ENCODE peak calls at places on chromosomes 1 and 21, in seven cellular contexts. L is spleen, W is IMR-90, Y is uterus, E is ovary, U is esophagus squamous epithelium, H is heart left ventricle. F is an unnamed sample.
A peak's percentile ranks its signal among the peaks of the same experiment; 100 is the strongest.

GRCh38 chr1:213070399-213070798 is 19.4 kb downstream of the RPS6KC1 start:
- DNase-seq in H (no peak), E (no peak), U (no peak), L (no peak), W (peak; percentile 86), Y (no peak), F (no peak)

GRCh38 chr21:46294647-46295176 is 8.6 kb downstream of the YBEY start:
- DNase-seq in U (no peak), H (peak; percentile 33), L (no peak), W (peak; percentile 68), E (no peak), Y (no peak), F (no peak)

GRCh38 chr1:235923466-235924008 is 56.8 kb upstream of the LYST start:
- DNase-seq in Y (no peak), L (no peak), H (no peak), W (peak; percentile 79), U (no peak), E (no peak), F (no peak)

GRCh38 chr1:199453731-199454130 is 573.8 kb upstream of the NR5A2 start:
- DNase-seq in H (no peak), U (no peak), Y (no peak), L (no peak), W (peak; percentile 25), E (no peak), F (no peak)

GRCh38 chr1:151611288-151611790 is 511 bp upstream of the SNX27 start:
- DNase-seq in Y (no peak), W (peak; percentile 58), U (no peak), H (peak; percentile 8), L (no peak), E (no peak), F (peak; percentile 80)

GRCh38 chr1:93993731-93994130 is 84.5 kb upstream of the GCLM start:
- DNase-seq in L (no peak), U (no peak), E (no peak), Y (no peak), H (no peak), W (no peak), F (no peak)

GRCh38 chr1:218874313-218874712 is 299.4 kb upstream of the LYPLAL1 start:
- DNase-seq in L (no peak), U (no peak), E (no peak), W (peak; percentile 94), H (no peak), Y (no peak), F (no peak)

GRCh38 chr1:13498553-13498952 is 15.2 kb downstream of the LRRC38 start:
- DNase-seq in L (no peak), H (no peak), W (no peak), U (no peak), E (no peak), Y (no peak), F (no peak)

GRCh38 chr1:108063703-108064102 is 98.7 kb upstream of the VAV3 start:
- DNase-seq in E (no peak), Y (no peak), H (no peak), L (no peak), U (no peak), W (no peak), F (no peak)

GRCh38 chr1:5944069-5944847 is 48.0 kb downstream of the NPHP4 start:
- DNase-seq in E (no peak), H (no peak), W (no peak), U (no peak), Y (no peak), L (no peak), F (no peak)

GRCh38 chr1:59139396-59139795 is 157.5 kb upstream of the FGGY start:
- DNase-seq in W (no peak), U (no peak), E (no peak), H (peak; percentile 52), L (no peak), Y (no peak), F (no peak)

GRCh38 chr1:234495231-234495990 is 16.4 kb upstream of the TARBP1 start:
- DNase-seq in E (no peak), Y (no peak), U (no peak), H (no peak), L (no peak), W (peak; percentile 94), F (no peak)

GRCh38 chr1:55362558-55362957 is 147.4 kb upstream of the USP24 start:
- DNase-seq in W (peak; percentile 85), U (no peak), E (no peak), H (peak; percentile 21), Y (no peak), L (no peak), F (no peak)

GRCh38 chr1:203326830-203327683 is 21.7 kb downstream of the BTG2 start:
- DNase-seq in H (peak; percentile 96), Y (peak; percentile 92), U (peak; percentile 70), E (peak; percentile 95), L (peak; percentile 98), W (peak; percentile 79), F (peak; percentile 97)

GRCh38 chr1:23422313-23422877 is 2.2 kb downstream of the TCEA3 start:
- DNase-seq in E (peak; percentile 85), L (peak; percentile 86), W (peak; percentile 82), U (no peak), Y (peak; percentile 76), H (peak; percentile 82), F (peak; percentile 90)

GRCh38 chr1:22323846-22324504 is 127.7 kb upstream of the ZBTB40 start:
- DNase-seq in E (no peak), L (no peak), U (no peak), W (no peak), H (no peak), Y (no peak), F (peak; percentile 45)

GRCh38 chr1:224637936-224638335 is 21.8 kb downstream of the CNIH3 start:
- DNase-seq in U (no peak), Y (no peak), L (no peak), W (no peak), H (no peak), E (no peak), F (no peak)

GRCh38 chr1:226686440-226687436 is 52.3 kb downstream of the ITPKB start:
- DNase-seq in E (peak; percentile 5), W (no peak), L (no peak), U (no peak), H (no peak), Y (no peak), F (peak; percentile 60)

GRCh38 chr21:25934771-25935224 is 200.0 kb downstream of the GABPA start:
- DNase-seq in Y (peak; percentile 76), L (no peak), W (peak; percentile 99), U (no peak), H (peak; percentile 77), E (no peak), F (peak; percentile 92)

GRCh38 chr1:167499657-167500056 is 18.7 kb downstream of the CD247 start:
- DNase-seq in L (no peak), U (no peak), W (no peak), Y (no peak), E (no peak), H (no peak), F (no peak)

DNA sequence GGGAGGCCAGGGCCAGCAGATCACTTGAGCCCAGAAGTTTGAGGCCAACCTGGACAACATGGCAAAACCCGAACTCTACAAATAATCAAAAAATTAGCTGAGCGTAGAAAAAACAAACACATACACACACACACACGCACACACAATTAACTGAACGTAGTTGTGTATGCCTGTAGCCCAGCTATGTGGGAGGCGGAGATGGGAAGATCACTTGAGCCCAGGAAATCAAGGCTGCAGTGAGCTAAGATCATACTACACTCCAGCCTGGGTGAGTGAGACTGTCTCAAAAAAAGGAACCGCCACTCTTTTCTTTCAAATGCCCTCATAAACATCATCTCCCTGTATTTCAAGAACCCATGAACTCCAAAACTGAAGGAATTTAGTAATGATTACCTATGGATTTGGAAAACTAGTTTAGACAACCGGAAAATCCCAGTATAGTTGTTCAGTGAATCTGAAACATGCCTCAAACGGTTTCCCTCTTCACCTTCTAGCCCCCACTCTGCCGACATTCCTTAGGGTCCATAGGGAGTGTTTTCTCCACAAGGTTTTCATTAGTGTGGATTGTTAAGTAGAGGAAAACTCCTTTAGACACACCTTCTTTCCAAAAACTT is 4.5 kb downstream of the TXNIP start:
- DNase-seq in Y (peak; percentile 13), U (no peak), E (no peak), L (no peak), H (no peak), W (no peak), F (peak; percentile 74)
- TF ChIP-seq POLR2A in Y (no peak), U (no peak), E (no peak), L (peak; percentile 47), H (peak; percentile 47), W (no peak), F (no peak)

DNA sequence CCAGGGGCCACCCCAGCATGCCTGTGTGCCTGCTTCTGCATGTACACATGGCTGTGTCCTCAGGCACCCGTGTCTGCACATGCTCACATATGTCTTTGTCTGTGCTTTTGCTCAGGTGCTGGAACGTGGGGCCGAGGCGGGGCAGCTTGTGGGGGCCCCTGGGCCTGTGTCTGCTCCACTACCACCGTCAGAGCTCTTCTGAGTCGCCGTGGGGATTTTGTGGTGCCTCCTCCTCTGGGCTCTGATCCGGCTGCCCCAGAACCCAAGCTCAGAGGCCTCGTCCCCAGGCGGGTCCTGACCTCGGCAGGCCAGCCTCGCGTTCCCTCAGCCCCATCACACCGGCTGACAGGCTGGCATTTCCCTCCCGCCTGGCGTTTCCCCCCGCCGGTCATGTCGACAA is 104.6 kb upstream of the ACTRT2 start:
- DNase-seq in H (no peak), Y (no peak), L (no peak), E (no peak), W (no peak), U (no peak), F (no peak)
- H3K9me3 ChIP-seq in H (no peaks in the 10 kb centered on the region), Y (no peaks in the 10 kb centered on the region), L (no peaks in the 10 kb centered on the region), E (no peaks in the 10 kb centered on the region), W (peaks cover 71% of the 10 kb centered on the region), U (no peaks in the 10 kb centered on the region), F (no peaks in the 10 kb centered on the region)

GRCh38 chr1:26541816-26542711 is 12.5 kb downstream of the RPS6KA1 start:
- DNase-seq in U (peak; percentile 74), H (peak; percentile 78), W (peak; percentile 78), E (peak; percentile 29), L (peak; percentile 96), Y (peak; percentile 69), F (peak; percentile 88)
- TF ChIP-seq POLR2A in U (no peak), H (no peak), W (no peak), E (no peak), L (no peak), Y (no peak), F (no peak)

GRCh38 chr1:79362470-79362869 is 355.9 kb upstream of the ADGRL4 start:
- DNase-seq in E (no peak), Y (no peak), U (no peak), W (no peak), L (no peak), H (no peak), F (no peak)
- H3K9me3 ChIP-seq in E (no peaks in the 10 kb centered on the region), Y (no peaks in the 10 kb centered on the region), U (no peaks in the 10 kb centered on the region), W (no peaks in the 10 kb centered on the region), L (no peaks in the 10 kb centered on the region), H (no peaks in the 10 kb centered on the region), F (no peaks in the 10 kb centered on the region)

GRCh38 chr1:43974443-43975248 is at the start of gene ATP6V0B:
- DNase-seq in H (peak; percentile 97), U (peak; percentile 78), Y (peak; percentile 95), L (peak; percentile 99), E (peak; percentile 94), W (peak; percentile 89), F (peak; percentile 98)
- TF ChIP-seq POLR2A in H (peak; percentile 96), U (peak; percentile 80), Y (peak; percentile 96), L (peak; percentile 12), E (peak; percentile 92), W (peak; percentile 77), F (peak; percentile 88)

DNA sequence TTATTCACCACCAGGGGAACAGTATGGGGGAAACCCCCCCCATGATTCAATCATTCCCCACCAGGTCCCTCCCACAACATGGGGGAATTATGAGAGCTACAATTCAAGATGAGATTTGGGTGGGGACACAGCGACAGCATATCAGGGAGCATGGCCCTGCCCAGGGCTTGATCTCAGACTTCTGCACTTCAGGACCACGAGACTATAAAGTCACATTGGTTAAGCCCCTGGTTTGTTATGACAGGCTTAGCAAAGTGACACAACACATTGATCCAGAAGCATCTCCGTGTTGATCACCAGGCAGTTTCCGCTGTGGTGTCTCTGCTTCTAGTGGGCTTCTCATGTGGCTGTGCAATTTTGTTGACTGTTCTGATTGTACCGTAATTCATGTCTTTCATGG is 312.7 kb upstream of the C1orf174 start:
- DNase-seq in Y (no peak), H (no peak), U (no peak), W (no peak), L (no peak), E (no peak), F (no peak)
- H3K9me3 ChIP-seq in Y (no peaks in the 10 kb centered on the region), H (no peaks in the 10 kb centered on the region), U (no peaks in the 10 kb centered on the region), W (peaks cover 36% of the 10 kb centered on the region), L (peaks cover 1% of the 10 kb centered on the region), E (no peaks in the 10 kb centered on the region), F (no peaks in the 10 kb centered on the region)

F was measured in sigmoid colon.